ENCODE peak calls at places on chromosomes 3 and 15, in eight cellular contexts. One of them, this sample, is unnamed.

GRCh38 chr3:32423956-32424558 is 32.4 kb downstream of the CMTM7 start:
- DNase-seq in NB4: no peak
- DNase-seq in H9: no peak
- DNase-seq in choroid plexus epithelial cell: no peak
- DNase-seq in GM23338: no peak
- DNase-seq in RWPE1: no peak
- DNase-seq in PC-3: no peak
- DNase-seq in GM12865: no peak
- DNase-seq in this sample: no peak

GRCh38 chr15:28114114-28114455 is 15.0 kb upstream of the OCA2 start:
- DNase-seq in NB4: no peak
- DNase-seq in H9: no peak
- DNase-seq in choroid plexus epithelial cell: no peak
- DNase-seq in GM23338: no peak
- DNase-seq in RWPE1: no peak
- DNase-seq in PC-3: no peak
- DNase-seq in GM12865: no peak
- DNase-seq in this sample: no peak

GRCh38 chr15:50808728-50809127 is 43.2 kb upstream of the SPPL2A start:
- DNase-seq in NB4: no peak
- DNase-seq in H9: no peak
- DNase-seq in choroid plexus epithelial cell: no peak
- DNase-seq in GM23338: no peak
- DNase-seq in RWPE1: peak
- DNase-seq in PC-3: no peak
- DNase-seq in GM12865: no peak
- DNase-seq in this sample: no peak

GRCh38 chr15:69414702-69415161 is 583 bp downstream of the KIF23 start:
- DNase-seq in NB4: peak
- DNase-seq in H9: peak
- DNase-seq in choroid plexus epithelial cell: peak
- DNase-seq in GM23338: peak
- DNase-seq in RWPE1: peak
- DNase-seq in PC-3: peak
- DNase-seq in GM12865: peak
- DNase-seq in this sample: peak

GRCh38 chr3:8553405-8553804 is 51.8 kb downstream of the LMCD1 start:
- DNase-seq in NB4: no peak
- DNase-seq in H9: no peak
- DNase-seq in choroid plexus epithelial cell: no peak
- DNase-seq in GM23338: no peak
- DNase-seq in RWPE1: no peak
- DNase-seq in PC-3: no peak
- DNase-seq in GM12865: no peak
- DNase-seq in this sample: no peak

GRCh38 chr3:197953325-197953724 is 3.3 kb downstream of the RPL35A start:
- DNase-seq in NB4: peak
- DNase-seq in H9: no peak
- DNase-seq in choroid plexus epithelial cell: no peak
- DNase-seq in GM23338: no peak
- DNase-seq in RWPE1: no peak
- DNase-seq in PC-3: no peak
- DNase-seq in GM12865: no peak
- DNase-seq in this sample: no peak

GRCh38 chr3:170560717-170561382 is 25.0 kb downstream of the SLC7A14 start:
- DNase-seq in NB4: peak
- DNase-seq in H9: no peak
- DNase-seq in choroid plexus epithelial cell: no peak
- DNase-seq in GM23338: no peak
- DNase-seq in RWPE1: no peak
- DNase-seq in PC-3: peak
- DNase-seq in GM12865: no peak
- DNase-seq in this sample: no peak

GRCh38 chr15:89496155-89497098 is at the start of gene RHCG:
- DNase-seq in NB4: peak
- DNase-seq in H9: peak
- DNase-seq in choroid plexus epithelial cell: peak
- DNase-seq in GM23338: peak
- DNase-seq in RWPE1: no peak
- DNase-seq in PC-3: no peak
- DNase-seq in GM12865: peak
- DNase-seq in this sample: peak

GRCh38 chr3:59334585-59334984 is 284.8 kb upstream of the CFAP20DC start:
- DNase-seq in NB4: no peak
- DNase-seq in H9: no peak
- DNase-seq in choroid plexus epithelial cell: peak
- DNase-seq in GM23338: no peak
- DNase-seq in RWPE1: no peak
- DNase-seq in PC-3: no peak
- DNase-seq in GM12865: no peak
- DNase-seq in this sample: no peak

GRCh38 chr3:37861540-37862051 is at the start of gene CTDSPL:
- DNase-seq in NB4: peak
- DNase-seq in H9: peak
- DNase-seq in choroid plexus epithelial cell: peak
- DNase-seq in GM23338: peak
- DNase-seq in RWPE1: peak
- DNase-seq in PC-3: peak
- DNase-seq in GM12865: no peak
- DNase-seq in this sample: peak

GRCh38 chr15:79455361-79455760 is 23.2 kb downstream of the MINAR1 start:
- DNase-seq in NB4: no peak
- DNase-seq in H9: no peak
- DNase-seq in choroid plexus epithelial cell: no peak
- DNase-seq in GM23338: no peak
- DNase-seq in RWPE1: no peak
- DNase-seq in PC-3: no peak
- DNase-seq in GM12865: no peak
- DNase-seq in this sample: no peak

GRCh38 chr3:18066899-18067582 is 324.6 kb upstream of the TBC1D5 start:
- DNase-seq in NB4: no peak
- DNase-seq in H9: no peak
- DNase-seq in choroid plexus epithelial cell: no peak
- DNase-seq in GM23338: no peak
- DNase-seq in RWPE1: no peak
- DNase-seq in PC-3: no peak
- DNase-seq in GM12865: no peak
- DNase-seq in this sample: no peak

GRCh38 chr15:75723847-75724660 is 11.4 kb upstream of the CSPG4 start:
- DNase-seq in NB4: peak
- DNase-seq in H9: no peak
- DNase-seq in choroid plexus epithelial cell: peak
- DNase-seq in GM23338: peak
- DNase-seq in RWPE1: peak
- DNase-seq in PC-3: peak
- DNase-seq in GM12865: peak
- DNase-seq in this sample: peak

GRCh38 chr3:136194409-136195257 is 1.5 kb downstream of the MSL2 start:
- DNase-seq in NB4: peak
- DNase-seq in H9: peak
- DNase-seq in choroid plexus epithelial cell: peak
- DNase-seq in GM23338: peak
- DNase-seq in RWPE1: no peak
- DNase-seq in PC-3: no peak
- DNase-seq in GM12865: peak
- DNase-seq in this sample: peak

GRCh38 chr3:185460719-185461350 is 38.0 kb downstream of the TMEM41A start:
- DNase-seq in NB4: peak
- DNase-seq in H9: no peak
- DNase-seq in choroid plexus epithelial cell: peak
- DNase-seq in GM23338: peak
- DNase-seq in RWPE1: peak
- DNase-seq in PC-3: peak
- DNase-seq in GM12865: peak
- DNase-seq in this sample: no peak

GRCh38 chr15:100384108-100384410 is 42.3 kb upstream of the ADAMTS17 start:
- DNase-seq in NB4: no peak
- DNase-seq in H9: no peak
- DNase-seq in choroid plexus epithelial cell: no peak
- DNase-seq in GM23338: no peak
- DNase-seq in RWPE1: no peak
- DNase-seq in PC-3: no peak
- DNase-seq in GM12865: no peak
- DNase-seq in this sample: no peak

GRCh38 chr15:49688135-49688790 is 67.4 kb downstream of the DTWD1 start:
- DNase-seq in NB4: no peak
- DNase-seq in H9: no peak
- DNase-seq in choroid plexus epithelial cell: no peak
- DNase-seq in GM23338: no peak
- DNase-seq in RWPE1: no peak
- DNase-seq in PC-3: no peak
- DNase-seq in GM12865: no peak
- DNase-seq in this sample: no peak

GRCh38 chr3:30203301-30203700 is 403.1 kb upstream of the TGFBR2 start:
- DNase-seq in NB4: no peak
- DNase-seq in H9: no peak
- DNase-seq in choroid plexus epithelial cell: peak
- DNase-seq in GM23338: no peak
- DNase-seq in RWPE1: no peak
- DNase-seq in PC-3: no peak
- DNase-seq in GM12865: no peak
- DNase-seq in this sample: no peak

GRCh38 chr3:197297020-197297419 is 1.4 kb downstream of the DLG1 start:
- DNase-seq in NB4: peak
- DNase-seq in H9: no peak
- DNase-seq in choroid plexus epithelial cell: no peak
- DNase-seq in GM23338: no peak
- DNase-seq in RWPE1: peak
- DNase-seq in PC-3: peak
- DNase-seq in GM12865: no peak
- DNase-seq in this sample: no peak

GRCh38 chr3:4814302-4814903 is 164.8 kb upstream of the BHLHE40 start:
- DNase-seq in NB4: peak
- DNase-seq in H9: no peak
- DNase-seq in choroid plexus epithelial cell: peak
- DNase-seq in GM23338: no peak
- DNase-seq in RWPE1: no peak
- DNase-seq in PC-3: peak
- DNase-seq in GM12865: no peak
- DNase-seq in this sample: no peak

GRCh38 chr3:81666502-81667121 is 94.8 kb downstream of the GBE1 start:
- DNase-seq in NB4: peak
- DNase-seq in H9: no peak
- DNase-seq in choroid plexus epithelial cell: peak
- DNase-seq in GM23338: peak
- DNase-seq in RWPE1: peak
- DNase-seq in PC-3: peak
- DNase-seq in GM12865: peak
- DNase-seq in this sample: no peak
- TF ChIP-seq CTCF in NB4: peak
- TF ChIP-seq CTCF in H9: peak
- TF ChIP-seq CTCF in choroid plexus epithelial cell: peak
- TF ChIP-seq CTCF in GM23338: peak
- TF ChIP-seq CTCF in RWPE1: peak
- TF ChIP-seq CTCF in PC-3: peak
- TF ChIP-seq CTCF in GM12865: peak
- TF ChIP-seq CTCF in this sample: peak

DNA sequence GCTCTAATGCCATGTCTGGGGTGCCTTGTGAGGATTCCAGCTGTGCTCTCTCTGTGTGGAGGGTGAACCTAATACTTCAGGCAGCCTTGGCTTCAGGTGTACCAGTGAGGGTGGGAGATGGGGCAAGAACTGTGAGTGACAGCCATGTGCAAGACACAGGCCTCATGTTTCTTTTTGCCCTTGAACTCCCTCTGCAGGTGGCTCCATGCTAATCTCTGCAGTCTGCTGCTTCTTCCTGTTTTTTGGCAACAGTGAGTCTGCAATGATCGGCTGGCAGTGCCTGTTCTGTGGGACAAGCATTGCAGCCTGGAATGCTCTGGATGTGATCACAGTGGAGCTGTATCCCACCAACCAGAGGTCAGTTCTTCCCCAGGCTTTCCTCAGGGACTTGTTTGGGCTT is 189.3 kb downstream of the SV2B start:
- DNase-seq in NB4: peak
- DNase-seq in H9: peak
- DNase-seq in choroid plexus epithelial cell: no peak
- DNase-seq in GM23338: peak
- DNase-seq in RWPE1: no peak
- DNase-seq in PC-3: no peak
- DNase-seq in GM12865: peak
- DNase-seq in this sample: no peak
- TF ChIP-seq CTCF in NB4: peak
- TF ChIP-seq CTCF in H9: peak
- TF ChIP-seq CTCF in choroid plexus epithelial cell: no peak
- TF ChIP-seq CTCF in GM23338: peak
- TF ChIP-seq CTCF in RWPE1: no peak
- TF ChIP-seq CTCF in PC-3: peak
- TF ChIP-seq CTCF in GM12865: peak
- TF ChIP-seq CTCF in this sample: no peak

DNA sequence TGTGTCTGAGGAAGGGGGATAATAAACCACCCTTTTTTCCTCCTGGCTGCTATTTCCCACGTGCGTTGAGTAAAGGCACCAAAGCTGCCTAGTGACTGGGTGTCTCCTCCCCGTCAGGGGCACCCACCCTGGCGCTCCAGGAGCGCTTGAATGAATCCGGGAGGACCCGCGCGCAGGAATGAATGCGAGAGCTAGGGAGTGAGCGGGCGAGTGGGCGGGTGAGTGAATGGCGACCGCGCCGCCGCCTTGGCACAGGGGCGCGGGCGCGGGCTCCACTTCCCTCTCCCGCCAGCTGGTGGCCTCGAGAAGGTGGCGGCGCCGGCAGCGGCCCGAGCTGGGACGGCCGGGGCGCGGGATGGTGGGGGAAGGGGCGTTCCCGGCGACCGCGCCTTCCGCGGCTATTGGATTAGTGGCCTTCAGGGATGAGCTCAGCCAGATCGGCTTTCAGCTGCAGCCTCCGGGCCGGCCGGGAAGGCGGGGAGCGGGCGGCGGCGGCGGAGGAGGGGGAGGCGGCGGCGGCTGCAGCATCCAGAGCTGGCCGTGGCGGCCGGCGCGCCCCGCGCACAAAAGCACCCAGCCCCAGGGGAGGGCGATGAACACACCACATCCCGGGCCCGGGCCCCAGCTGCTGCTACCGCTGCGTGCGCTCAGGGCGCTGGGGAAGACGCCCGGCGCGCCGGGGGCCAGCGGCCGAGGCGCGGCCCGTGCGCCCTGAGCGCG is at the start of gene SPSB4:
- DNase-seq in NB4: peak
- DNase-seq in H9: peak
- DNase-seq in choroid plexus epithelial cell: peak
- DNase-seq in GM23338: peak
- DNase-seq in RWPE1: peak
- DNase-seq in PC-3: no peak
- DNase-seq in GM12865: no peak
- DNase-seq in this sample: peak
- TF ChIP-seq CTCF in NB4: no peak
- TF ChIP-seq CTCF in H9: peak
- TF ChIP-seq CTCF in choroid plexus epithelial cell: no peak
- TF ChIP-seq CTCF in GM23338: peak
- TF ChIP-seq CTCF in RWPE1: peak
- TF ChIP-seq CTCF in PC-3: no peak
- TF ChIP-seq CTCF in GM12865: no peak
- TF ChIP-seq CTCF in this sample: peak

DNA sequence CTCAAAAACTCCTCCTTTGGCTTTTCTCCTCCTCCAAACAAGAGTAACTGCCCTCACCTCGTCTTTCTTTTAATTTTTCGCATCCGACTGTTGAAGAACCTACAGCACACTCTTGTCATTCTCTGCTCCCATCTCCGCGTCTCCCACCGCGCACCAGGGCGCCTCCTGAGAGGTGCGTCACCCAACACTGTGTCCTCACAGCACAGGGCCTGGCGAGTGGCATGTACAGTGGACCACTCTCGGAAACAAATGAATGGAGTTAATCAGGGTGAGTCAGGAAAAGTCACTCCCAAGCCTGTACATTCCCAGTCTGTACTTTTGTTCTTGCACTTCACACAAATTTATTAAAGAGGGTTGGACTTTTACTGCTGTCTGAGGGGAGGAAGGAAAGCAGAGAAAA is 564 bp downstream of the COL6A6 start:
- DNase-seq in NB4: no peak
- DNase-seq in H9: no peak
- DNase-seq in choroid plexus epithelial cell: no peak
- DNase-seq in GM23338: no peak
- DNase-seq in RWPE1: no peak
- DNase-seq in PC-3: no peak
- DNase-seq in GM12865: no peak
- DNase-seq in this sample: peak
- TF ChIP-seq CTCF in NB4: no peak
- TF ChIP-seq CTCF in H9: no peak
- TF ChIP-seq CTCF in choroid plexus epithelial cell: no peak
- TF ChIP-seq CTCF in GM23338: no peak
- TF ChIP-seq CTCF in RWPE1: no peak
- TF ChIP-seq CTCF in PC-3: no peak
- TF ChIP-seq CTCF in GM12865: no peak
- TF ChIP-seq CTCF in this sample: no peak

This sample was measured in nephron progenitor cell.